ENCODE peak calls at places on chromosomes 3 and 15, in five cellular contexts. R is RWPE1; D is stimulated activated CD4-positive, alpha-beta T cell treated with anti-CD3 and anti-CD28 coated beads, TNF-alpha, amount 100 ng/mL, for 1 hour; P is foreskin keratinocyte; L is stimulated activated naive CD8-positive, alpha-beta T cell treated with anti-CD3 and anti-CD28 coated beads, Interleukin-15, Interleukin-2, amounts not matched to agents 100 U/mL and 50 U/mL, for 24 hours. U is an unnamed sample.

GRCh38 chr15:67187351-67187854 is 67.1 kb downstream of the AAGAB start:
- DNase-seq in R (no peak), D (no peak), L (no peak), P (no peak), U (no peak)

GRCh38 chr15:29692527-29692926 is 129.7 kb downstream of the TJP1 start:
- DNase-seq in R (no peak), D (no peak), L (no peak), P (no peak), U (no peak)

GRCh38 chr15:50876989-50877360 is 31.5 kb upstream of the AP4E1 start:
- DNase-seq in L (peak), R (peak), P (peak), D (peak), U (peak)

GRCh38 chr3:15923640-15924405 is 126.0 kb upstream of the ANKRD28 start:
- DNase-seq in P (no peak), D (no peak), R (no peak), L (no peak), U (no peak)

GRCh38 chr3:136883967-136884720 is 22.1 kb downstream of the NCK1 start:
- DNase-seq in D (no peak), P (no peak), L (no peak), R (no peak), U (no peak)

GRCh38 chr3:104411760-104412159 is 954.9 kb upstream of the ALCAM start:
- DNase-seq in D (no peak), L (no peak), P (no peak), R (no peak), U (peak)

GRCh38 chr15:31221936-31222515 is 104.6 kb upstream of the KLF13 start:
- DNase-seq in P (no peak), L (no peak), D (no peak), R (no peak), U (no peak)

GRCh38 chr15:38514601-38515000 is 50.0 kb downstream of the RASGRP1 start:
- DNase-seq in P (no peak), D (no peak), L (no peak), R (no peak), U (peak)

GRCh38 chr15:58771621-58772235 is 626 bp downstream of the MINDY2 start:
- DNase-seq in L (peak), D (no peak), R (peak), P (peak), U (peak)

GRCh38 chr3:134769469-134769868 is 25.6 kb upstream of the EPHB1 start:
- DNase-seq in R (no peak), L (no peak), P (no peak), D (no peak), U (no peak)

GRCh38 chr3:9037113-9037715 is 73.9 kb upstream of the RAD18 start:
- DNase-seq in D (no peak), P (no peak), R (no peak), L (no peak), U (no peak)

GRCh38 chr15:36501063-36501678 is 78.3 kb upstream of the CDIN1 start:
- DNase-seq in D (no peak), L (no peak), P (peak), R (peak), U (peak)

GRCh38 chr3:179292440-179292839 is 30.4 kb upstream of the ZNF639 start:
- DNase-seq in L (no peak), P (no peak), R (no peak), D (no peak), U (no peak)

GRCh38 chr15:38436993-38437392 is 16.9 kb upstream of the FAM98B start:
- DNase-seq in L (no peak), P (no peak), R (no peak), D (no peak), U (no peak)

GRCh38 chr3:48273594-48274211 is 32.8 kb downstream of the ZNF589 start:
- DNase-seq in R (peak), P (peak), D (peak), L (peak), U (peak)

GRCh38 chr3:79767953-79768282 is at the start of gene ROBO1:
- DNase-seq in L (no peak), D (no peak), R (no peak), P (no peak), U (peak)

GRCh38 chr3:23202203-23202920 is 765 bp upstream of the UBE2E2 start:
- DNase-seq in D (no peak), P (no peak), L (no peak), R (no peak), U (no peak)

GRCh38 chr3:13951184-13951583 is 71.3 kb upstream of the WNT7A start:
- DNase-seq in R (no peak), P (no peak), L (no peak), D (no peak), U (no peak)

GRCh38 chr3:175456496-175456895 is 597.4 kb downstream of the NAALADL2 start:
- DNase-seq in R (peak), P (no peak), L (no peak), D (no peak), U (no peak)

GRCh38 chr3:100777271-100777670 is 68.0 kb downstream of the TFG start:
- DNase-seq in D (no peak), R (no peak), L (no peak), P (peak), U (no peak)

GRCh38 chr15:40454904-40455391 is 14.2 kb downstream of the BAHD1 start:
- DNase-seq in P (no peak), L (no peak), D (no peak), R (peak), U (no peak)

GRCh38 chr15:62886431-62887071 is 156.0 kb upstream of the TPM1 start:
- DNase-seq in P (no peak), L (no peak), R (no peak), D (no peak), U (peak)

GRCh38 chr3:129052675-129053074 is 7.9 kb upstream of the GP9 start:
- DNase-seq in L (no peak), R (no peak), D (no peak), P (no peak), U (no peak)

GRCh38 chr3:72303926-72304325 is 519.0 kb upstream of the PROK2 start:
- DNase-seq in P (no peak), L (no peak), R (no peak), D (no peak), U (no peak)

GRCh38 chr3:31996195-31996594 is 14.6 kb downstream of the ZNF860 start:
- DNase-seq in L (no peak), P (no peak), R (no peak), D (no peak), U (no peak)